ENCODE peak calls at places on chromosomes 1 and 21, in six cellular contexts. K, T, Y, S, X and P are unnamed samples.
A peak's percentile ranks its signal among the peaks of the same experiment; 100 is the strongest.

GRCh38 chr1:28466226-28466778 is 39.5 kb upstream of the RCC1 start:
- DNase-seq in X (no peak), S (no peak), T (no peak), Y (no peak), K (no peak), P (no peak)

GRCh38 chr1:67138813-67139539 is 4.2 kb upstream of the C1orf141 start:
- DNase-seq in K (no peak), S (no peak), T (no peak), Y (no peak), X (no peak), P (no peak)

GRCh38 chr1:44849575-44850132 is 6.6 kb upstream of the PTCH2 start:
- DNase-seq in S (no peak), X (no peak), K (no peak), Y (no peak), T (no peak), P (no peak)

GRCh38 chr21:36388835-36389234 is 3.6 kb downstream of the CHAF1B start:
- DNase-seq in Y (no peak), X (peak; percentile 31), T (no peak), S (no peak), K (no peak), P (peak; percentile 53)

GRCh38 chr1:15364740-15365139 is 44.9 kb upstream of the EFHD2 start:
- DNase-seq in X (no peak), K (no peak), Y (no peak), S (no peak), T (no peak), P (no peak)

GRCh38 chr1:208183977-208184901 is 59.9 kb downstream of the PLXNA2 start:
- DNase-seq in T (peak; percentile 37), S (peak; percentile 97), K (peak; percentile 89), X (no peak), Y (peak; percentile 88), P (peak; percentile 62)

GRCh38 chr1:13892141-13892670 is 192.2 kb downstream of the PRDM2 start:
- DNase-seq in Y (no peak), X (no peak), T (no peak), S (no peak), K (no peak), P (no peak)

GRCh38 chr1:59718064-59718988 is 96.4 kb upstream of the HOOK1 start:
- DNase-seq in X (no peak), Y (peak; percentile 30), K (no peak), T (no peak), S (no peak), P (no peak)

GRCh38 chr1:23913212-23913880 is at the start of gene CNR2:
- DNase-seq in K (no peak), X (no peak), Y (no peak), S (no peak), T (no peak), P (no peak)

GRCh38 chr1:13813398-13814012 is 113.5 kb downstream of the PRDM2 start:
- DNase-seq in Y (peak; percentile 27), X (no peak), T (no peak), S (no peak), K (no peak), P (peak; percentile 42)

GRCh38 chr1:91805343-91805801 is 80.6 kb downstream of the TGFBR3 start:
- DNase-seq in K (no peak), Y (no peak), X (peak; percentile 83), T (no peak), S (no peak), P (no peak)

GRCh38 chr1:217660353-217661062 is 29.4 kb downstream of the SPATA17 start:
- DNase-seq in T (no peak), S (peak; percentile 74), K (peak; percentile 63), Y (peak; percentile 95), X (no peak), P (peak; percentile 73)

GRCh38 chr1:179831852-179832699 is 45.5 kb downstream of the TOR1AIP2 start:
- DNase-seq in T (no peak), S (no peak), K (no peak), X (no peak), Y (no peak), P (peak; percentile 50)

GRCh38 chr1:9435101-9435636 is 104.1 kb upstream of the SLC25A33 start:
- DNase-seq in X (no peak), K (no peak), T (peak; percentile 53), Y (no peak), S (no peak), P (no peak)

GRCh38 chr1:14987829-14988603 is 165.5 kb upstream of the TMEM51 start:
- DNase-seq in Y (peak; percentile 13), K (no peak), T (no peak), X (no peak), S (peak; percentile 38), P (peak; percentile 9)

GRCh38 chr1:119209943-119210342 is 69.5 kb upstream of the WARS2 start:
- DNase-seq in Y (peak; percentile 49), T (no peak), K (no peak), X (no peak), S (no peak), P (peak; percentile 79)

GRCh38 chr1:66613187-66613586 is 79.2 kb downstream of the SGIP1 start:
- DNase-seq in T (no peak), K (no peak), Y (peak; percentile 55), X (no peak), S (no peak), P (peak; percentile 58)

GRCh38 chr1:155681776-155682175 is 6.8 kb downstream of the YY1AP1 start:
- DNase-seq in S (no peak), Y (no peak), X (no peak), T (no peak), K (no peak), P (no peak)

GRCh38 chr1:45344491-45344890 is 4.3 kb upstream of the MUTYH start:
- DNase-seq in S (no peak), X (no peak), T (no peak), K (no peak), Y (no peak), P (no peak)

GRCh38 chr1:245578306-245578705 is 423.5 kb downstream of the KIF26B start:
- DNase-seq in S (no peak), T (no peak), X (no peak), Y (no peak), K (no peak), P (no peak)

GRCh38 chr1:56278052-56278451 is 301.3 kb downstream of the PLPP3 start:
- DNase-seq in T (no peak), S (no peak), K (no peak), X (no peak), Y (no peak), P (no peak)

GRCh38 chr1:10510520-10511493 is 36.1 kb downstream of the PEX14 start:
- DNase-seq in K (peak; percentile 42), T (no peak), X (no peak), Y (peak; percentile 92), S (peak; percentile 76), P (peak; percentile 79)

GRCh38 chr21:27570306-27570868 is 603.5 kb upstream of the ADAMTS5 start:
- DNase-seq in T (no peak), Y (peak; percentile 95), K (peak; percentile 76), S (peak; percentile 94), X (no peak), P (peak; percentile 96)

GRCh38 chr1:149936076-149936991 is at the start of gene MTMR11:
- DNase-seq in Y (peak; percentile 42), K (no peak), X (peak; percentile 42), T (peak; percentile 32), S (no peak), P (peak; percentile 50)

GRCh38 chr1:119372493-119373086 is 4.0 kb downstream of the HAO2 start:
- DNase-seq in T (peak; percentile 75), K (no peak), S (no peak), Y (peak; percentile 37), X (no peak), P (peak; percentile 65)

GRCh38 chr1:62682531-62682930 is 5.7 kb downstream of the DOCK7 start:
- DNase-seq in S (no peak), Y (peak; percentile 10), X (no peak), K (no peak), T (no peak), P (peak; percentile 19)

DNA sequence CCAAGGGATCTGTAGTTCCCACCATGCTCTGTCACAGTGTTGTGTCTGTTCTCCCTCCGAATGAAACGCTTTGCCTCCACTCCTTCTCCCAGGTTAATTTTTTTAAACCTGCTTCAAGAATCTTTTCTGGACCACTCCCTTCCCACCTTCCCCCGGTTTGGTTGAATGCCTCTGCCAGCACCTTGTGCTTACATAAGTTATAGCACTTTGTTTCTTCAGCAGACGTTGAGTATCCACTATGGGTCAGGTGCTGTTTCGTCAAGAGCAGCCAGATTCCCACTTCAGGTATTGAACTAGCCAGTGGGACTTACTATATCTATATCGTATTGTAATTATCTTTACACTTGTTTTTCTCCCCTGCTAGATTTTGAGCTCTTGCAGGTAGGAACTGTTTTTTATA is 27.6 kb downstream of the TTF2 start:
- DNase-seq in Y (no peak), K (no peak), T (no peak), S (no peak), X (no peak), P (no peak)
- H3K4me3 ChIP-seq in Y (no peak overlapping the region), K (no peak overlapping the region), T (no peak overlapping the region), S (no peak overlapping the region), X (no peak overlapping the region), P (no peak overlapping the region)

DNA sequence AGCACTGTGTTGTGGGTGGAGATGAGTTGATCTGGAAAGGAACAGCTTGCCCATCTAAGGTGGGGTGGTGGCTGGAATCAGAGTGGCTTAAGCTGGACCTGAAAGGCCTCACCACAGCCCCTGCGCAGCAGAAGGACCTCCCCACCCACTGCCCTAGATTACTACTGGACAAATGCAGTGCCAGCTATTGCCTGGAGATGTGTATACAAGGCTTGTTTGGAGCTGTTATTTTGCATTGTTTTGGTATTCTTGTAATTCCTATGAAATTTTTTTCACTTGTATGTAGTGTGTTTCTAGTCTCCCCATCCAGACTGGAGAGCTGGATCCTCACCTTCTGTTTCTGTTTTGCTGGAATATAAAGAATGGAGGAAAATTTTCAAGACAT is 1.3 kb upstream of the SLC30A1 start:
- DNase-seq in X (no peak), T (no peak), Y (no peak), K (no peak), S (no peak), P (no peak)
- H3K4me3 ChIP-seq in X (no peak overlapping the region), T (no peak overlapping the region), Y (no peak overlapping the region), K (no peak overlapping the region), S (no peak overlapping the region), P (no peak overlapping the region)

DNA sequence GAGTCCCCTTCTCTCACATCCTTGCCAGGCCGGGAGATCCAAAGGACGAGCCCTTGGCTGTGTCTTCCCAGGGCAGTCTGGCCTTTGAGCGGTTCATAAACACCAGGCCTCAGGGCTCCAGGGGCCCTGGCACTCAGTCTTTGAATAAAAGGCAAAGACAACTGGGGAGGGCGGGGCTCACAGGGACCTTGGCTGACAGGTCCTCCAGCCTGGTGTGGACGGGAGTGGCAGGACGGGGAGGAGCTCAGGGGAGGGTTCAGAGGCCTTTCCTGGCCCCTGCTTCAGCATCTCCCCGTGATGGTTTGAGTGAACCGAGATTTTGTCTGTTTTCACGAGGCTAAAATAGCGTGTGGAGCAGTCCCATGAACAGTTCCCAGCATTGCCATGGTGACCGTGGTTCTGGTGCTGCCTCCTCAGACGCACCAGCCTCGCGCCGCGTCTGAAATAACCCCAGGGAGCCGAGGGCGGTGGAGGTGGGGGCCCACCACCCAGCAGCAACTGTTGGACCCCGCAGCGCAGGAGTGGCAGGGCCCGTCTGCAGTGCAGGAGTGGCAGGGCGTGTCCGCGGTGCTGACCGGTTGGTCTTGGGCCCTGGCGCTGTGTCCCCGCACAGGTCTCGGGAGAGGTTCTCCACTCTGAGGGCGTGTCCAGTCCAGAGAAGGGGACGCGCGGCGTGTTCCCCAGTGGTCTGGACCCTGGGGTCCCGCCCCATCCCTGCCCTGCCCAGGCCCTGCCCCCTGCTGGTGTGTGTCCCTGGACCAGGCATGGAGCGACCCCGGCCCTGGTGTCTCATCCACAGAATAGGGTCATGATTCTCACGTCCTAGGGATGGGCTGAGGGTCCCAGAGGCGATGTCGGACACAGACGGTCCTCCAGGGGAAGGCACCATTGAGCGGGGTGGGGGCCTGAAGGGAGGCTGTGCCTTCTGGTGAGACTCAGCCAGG is 7.1 kb upstream of the PRKCZ start:
- DNase-seq in S (no peak), T (no peak), Y (no peak), K (no peak), X (no peak), P (no peak)
- H3K4me3 ChIP-seq in S (no peak overlapping the region), T (no peak overlapping the region), Y (no peak overlapping the region), K (no peak overlapping the region), X (no peak overlapping the region), P (no peak overlapping the region)

GRCh38 chr1:168507828-168508227 is 36.0 kb downstream of the XCL2 start:
- DNase-seq in Y (no peak), T (no peak), X (no peak), S (no peak), K (no peak), P (no peak)
- H3K4me3 ChIP-seq in Y (no peak overlapping the region), T (no peak overlapping the region), X (no peak overlapping the region), S (no peak overlapping the region), K (no peak overlapping the region), P (no peak overlapping the region)